ENCODE peak calls at places on chromosome 2, in five cellular contexts. D, E, B, T and Q are unnamed samples. For H3K9me3, the result is how much of the 10 kb centered on the place peaks cover.

GRCh38 chr2:79670198-79670597 is 157.3 kb downstream of the CTNNA2 start:
- DNase-seq in D (no peak), T (no peak), B (no peak), E (no peak), Q (no peak)

GRCh38 chr2:317501-318424 is 29.9 kb upstream of the ALKAL2 start:
- DNase-seq in E (no peak), D (peak), B (no peak), T (no peak), Q (no peak)

GRCh38 chr2:62413116-62413663 is 92.8 kb downstream of the TMEM17 start:
- DNase-seq in B (no peak), D (no peak), E (no peak), T (no peak), Q (no peak)

GRCh38 chr2:219630770-219631405 is 3.5 kb downstream of the SLC4A3 start:
- DNase-seq in D (no peak), B (peak), E (peak), T (no peak), Q (no peak)

GRCh38 chr2:234630676-234631350 is 133.9 kb upstream of the ARL4C start:
- DNase-seq in D (peak), E (no peak), B (no peak), T (no peak), Q (no peak)

GRCh38 chr2:69943000-69943840 is 18.2 kb downstream of the ASPRV1 start:
- DNase-seq in E (no peak), B (no peak), T (no peak), D (no peak), Q (no peak)

GRCh38 chr2:108200569-108200968 is 39.2 kb upstream of the SULT1C3 start:
- DNase-seq in E (no peak), T (no peak), D (no peak), B (no peak), Q (no peak)

GRCh38 chr2:118970396-118971135 is 28.6 kb downstream of the MARCO start:
- DNase-seq in E (peak), B (no peak), T (no peak), D (no peak), Q (no peak)

GRCh38 chr2:165778653-165779451 is 15.2 kb downstream of the GALNT3 start:
- DNase-seq in D (peak), E (no peak), B (no peak), T (peak), Q (peak)

GRCh38 chr2:144938308-144938709 is 418.4 kb upstream of the ZEB2 start:
- DNase-seq in B (no peak), D (peak), E (no peak), T (no peak), Q (no peak)

GRCh38 chr2:188381614-188382013 is 89.9 kb downstream of the GULP1 start:
- DNase-seq in E (no peak), B (no peak), T (no peak), D (peak), Q (no peak)

GRCh38 chr2:168545439-168546082 is 89.5 kb downstream of the CERS6 start:
- DNase-seq in B (no peak), E (no peak), T (no peak), D (peak), Q (no peak)

GRCh38 chr2:136381722-136382633 is 264.0 kb upstream of the CXCR4 start:
- DNase-seq in D (no peak), T (no peak), E (no peak), B (no peak), Q (no peak)

GRCh38 chr2:61937098-61937497 is 31.6 kb downstream of the COMMD1 start:
- DNase-seq in B (no peak), E (no peak), D (no peak), T (no peak), Q (no peak)

GRCh38 chr2:9889812-9890261 is 46.6 kb downstream of the TAF1B start:
- DNase-seq in B (no peak), E (no peak), T (no peak), D (no peak), Q (no peak)

GRCh38 chr2:235024951-235025773 is 73.3 kb downstream of the SH3BP4 start:
- DNase-seq in T (no peak), B (no peak), D (no peak), E (peak), Q (no peak)

GRCh38 chr2:15510552-15510951 is 50.6 kb downstream of the NBAS start:
- DNase-seq in T (no peak), D (no peak), E (no peak), B (no peak), Q (no peak)

GRCh38 chr2:437772-438393 is 150.0 kb upstream of the ALKAL2 start:
- DNase-seq in D (no peak), T (no peak), E (no peak), B (no peak), Q (no peak)

GRCh38 chr2:130345611-130346010 is 2.9 kb downstream of the IMP4 start:
- DNase-seq in D (no peak), B (no peak), E (no peak), T (no peak), Q (no peak)

GRCh38 chr2:50116096-50116495 is 915.8 kb downstream of the NRXN1 start:
- DNase-seq in E (no peak), T (no peak), D (no peak), B (no peak), Q (no peak)

GRCh38 chr2:196821195-196821594 is 12.0 kb upstream of the C2orf66 start:
- DNase-seq in D (peak), B (no peak), E (no peak), T (no peak), Q (no peak)

GRCh38 chr2:120856421-120856862 is 120.8 kb downstream of the GLI2 start:
- DNase-seq in B (peak), D (peak), E (peak), T (no peak), Q (peak)

GRCh38 chr2:14632133-14632936 is at the start of gene LRATD1:
- DNase-seq in T (peak), B (peak), D (peak), E (peak), Q (peak)

GRCh38 chr2:171652411-171652775 is 34.9 kb upstream of the DYNC1I2 start:
- DNase-seq in D (no peak), B (no peak), E (no peak), T (no peak), Q (no peak)

GRCh38 chr2:24265212-24265611 is 90.4 kb downstream of the FAM228A start:
- DNase-seq in D (no peak), B (no peak), E (no peak), T (no peak), Q (no peak)

GRCh38 chr2:214853906-214854305 is 44.4 kb upstream of the BARD1 start:
- DNase-seq in B (no peak), T (no peak), D (no peak), E (no peak), Q (no peak)

GRCh38 chr2:120910956-120911951 is 175.6 kb downstream of the GLI2 start:
- DNase-seq in B (no peak), E (no peak), D (peak), T (no peak), Q (no peak)

GRCh38 chr2:196403471-196403870 is 232.1 kb upstream of the STK17B start:
- DNase-seq in T (no peak), E (no peak), B (no peak), D (peak), Q (no peak)

GRCh38 chr2:182181381-182181780 is 195.7 kb downstream of the PPP1R1C start:
- DNase-seq in E (no peak), D (no peak), B (no peak), T (no peak), Q (no peak)

GRCh38 chr2:47520825-47521665 is 118.1 kb downstream of the MSH2 start:
- DNase-seq in E (no peak), D (peak), T (peak), B (no peak), Q (no peak)

GRCh38 chr2:119409506-119409905 is 22.1 kb upstream of the TMEM37 start:
- DNase-seq in D (no peak), T (no peak), E (no peak), B (no peak), Q (no peak)

GRCh38 chr2:13289310-13289709 is 572.6 kb downstream of the TRIB2 start:
- DNase-seq in E (no peak), B (no peak), D (no peak), T (no peak), Q (no peak)

DNA sequence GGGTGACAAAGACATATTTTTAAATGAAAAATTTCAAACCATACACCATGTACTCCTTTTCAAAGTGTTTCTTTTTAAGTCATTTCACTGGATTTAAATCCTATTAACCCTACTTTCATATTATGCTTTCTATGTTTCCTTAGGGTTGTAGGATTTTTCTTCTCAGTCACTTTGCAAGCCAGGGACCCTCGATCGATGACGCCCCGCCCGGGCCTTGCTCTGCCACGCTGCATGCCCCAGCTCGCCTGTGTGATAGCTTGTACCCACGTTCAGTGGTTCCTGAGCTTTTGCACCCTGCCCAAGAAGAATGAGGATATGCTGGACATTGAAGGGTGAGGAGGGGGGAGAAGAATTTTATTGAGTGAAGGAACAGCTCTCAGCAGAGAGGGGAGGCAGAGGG is 568.0 kb downstream of the TRIB2 start:
- DNase-seq in D (no peak), E (no peak), B (no peak), T (no peak), Q (no peak)
- H3K9me3 ChIP-seq in D (under half), E (under half), B (under half), T (under half), Q (under half)

GRCh38 chr2:12017499-12018185 is 271.2 kb downstream of the LPIN1 start:
- DNase-seq in B (no peak), T (no peak), D (no peak), E (no peak), Q (no peak)

GRCh38 chr2:12020833-12021469 is 274.5 kb downstream of the LPIN1 start:
- DNase-seq in B (no peak), D (no peak), E (no peak), T (no peak), Q (no peak)
- H3K9me3 ChIP-seq in B (under half), D (under half), E (under half), T (under half), Q (under half)

DNA sequence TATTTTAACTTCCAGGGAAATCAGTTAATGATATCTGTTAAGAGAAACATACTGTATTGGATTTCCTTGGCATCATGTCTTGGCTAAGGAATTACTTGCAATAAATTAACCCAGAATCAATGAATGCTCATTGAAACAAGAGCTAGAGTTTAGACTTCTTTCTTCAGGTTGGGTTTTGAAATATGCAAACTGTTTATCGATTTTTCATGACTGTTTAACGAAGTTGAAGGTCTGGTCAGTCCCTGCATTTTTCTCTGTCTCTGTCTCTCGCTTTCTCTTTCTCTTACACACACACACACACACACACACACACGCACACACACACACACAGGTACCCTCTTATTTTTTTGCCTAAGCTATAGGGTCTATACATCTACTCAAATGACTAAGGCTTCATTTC is 981.0 kb downstream of the SUCLG1 start:
- DNase-seq in T (no peak), D (no peak), E (no peak), B (no peak), Q (no peak)
- H3K9me3 ChIP-seq in T (under half), D (under half), E (under half), B (under half), Q (under half)

GRCh38 chr2:190136825-190137224 is 74.3 kb upstream of the MSTN start:
- DNase-seq in E (no peak), B (no peak), D (no peak), T (no peak), Q (no peak)
- H3K9me3 ChIP-seq in E (under half), B (under half), D (under half), T (under half), Q (under half)

DNA sequence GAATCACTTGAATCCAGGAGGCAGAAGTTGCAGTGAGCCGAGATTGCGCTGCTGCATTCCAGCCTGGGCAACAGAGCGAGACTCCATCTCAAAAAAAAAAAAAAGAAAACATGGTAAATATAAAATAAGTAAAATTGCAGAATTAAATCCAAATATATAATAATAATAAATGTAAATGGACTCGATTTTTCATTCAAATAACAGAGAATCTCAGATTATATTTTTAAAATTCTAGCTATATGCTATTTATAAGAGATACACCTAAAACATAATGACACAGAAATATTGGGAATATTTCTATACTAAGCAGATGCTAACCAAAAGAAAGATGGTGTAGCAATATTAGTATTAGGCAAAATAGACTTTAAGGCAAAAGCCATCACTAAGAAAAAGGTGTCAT is 15.1 kb upstream of the NEURL3 start:
- DNase-seq in B (no peak), T (no peak), D (no peak), E (no peak), Q (no peak)
- H3K9me3 ChIP-seq in B (under half), T (under half), D (under half), E (under half), Q (under half)